ENCODE peak calls at places on chromosomes 7 and 10, in nine cellular contexts. C is EL; P is ELF-1; W is RWPE1; I is brain microvascular endothelial cell; T is lung microvascular endothelial cell; S is GM12865; A is coronary artery; L is activated CD4-positive, CD25-positive, alpha-beta regulatory T cell. Y is an unnamed sample.

GRCh38 chr10:3776796-3777571 is 8.0 kb downstream of the KLF6 start:
- DNase-seq in A (peak), C (peak), W (peak), L (peak), S (no peak), T (peak), P (peak), I (peak), Y (peak)

GRCh38 chr10:3085785-3086567 is 18.6 kb downstream of the PFKP start:
- DNase-seq in A (no peak), P (no peak), L (no peak), C (no peak), I (no peak), S (no peak), T (peak), W (no peak), Y (no peak)

GRCh38 chr7:122310119-122311021 is 5.8 kb upstream of the FEZF1 start:
- DNase-seq in W (no peak), T (peak), S (peak), L (no peak), P (peak), C (no peak), I (no peak), A (no peak), Y (peak)

GRCh38 chr7:82443044-82443800 is at the start of gene CACNA2D1:
- DNase-seq in P (peak), T (peak), C (peak), L (no peak), S (peak), I (no peak), A (no peak), W (peak), Y (peak)

GRCh38 chr10:130341325-130341724 is 205.1 kb downstream of the GLRX3 start:
- DNase-seq in A (no peak), W (no peak), L (no peak), S (no peak), P (peak), I (no peak), C (no peak), T (no peak), Y (peak)

GRCh38 chr7:70092314-70093303 is 494.3 kb downstream of the AUTS2 start:
- DNase-seq in W (no peak), L (no peak), C (no peak), I (no peak), T (no peak), P (no peak), S (no peak), A (no peak), Y (no peak)

GRCh38 chr10:131207584-131208532 is 103.7 kb downstream of the TCERG1L start:
- DNase-seq in I (no peak), A (peak), T (no peak), C (no peak), S (no peak), W (no peak), P (no peak), L (no peak), Y (peak)

GRCh38 chr7:26784118-26784517 is 80.3 kb downstream of the SKAP2 start:
- DNase-seq in P (peak), W (no peak), A (no peak), T (no peak), C (no peak), L (no peak), S (no peak), I (no peak), Y (no peak)

GRCh38 chr10:77409697-77410471 is 227.7 kb downstream of the KCNMA1 start:
- DNase-seq in A (no peak), I (no peak), C (no peak), T (no peak), L (no peak), W (no peak), P (no peak), S (no peak), Y (no peak)

GRCh38 chr7:138324905-138325304 is 135.2 kb upstream of the TRIM24 start:
- DNase-seq in C (no peak), S (no peak), W (no peak), T (no peak), A (no peak), L (no peak), P (no peak), I (no peak), Y (no peak)

GRCh38 chr10:78170026-78170475 is 136.4 kb downstream of the RPS24 start:
- DNase-seq in A (no peak), S (no peak), T (no peak), C (peak), P (no peak), I (no peak), L (no peak), W (no peak), Y (no peak)

GRCh38 chr7:124390301-124390700 is 357.4 kb upstream of the TMEM229A start:
- DNase-seq in S (no peak), L (no peak), A (no peak), I (no peak), P (no peak), T (no peak), C (no peak), W (no peak), Y (no peak)

GRCh38 chr10:118925404-118925803 is 104.1 kb upstream of the NANOS1 start:
- DNase-seq in C (no peak), T (no peak), I (no peak), P (no peak), S (no peak), A (no peak), W (no peak), L (no peak), Y (no peak)

GRCh38 chr7:48148311-48148710 is 22.9 kb upstream of the ABCA13 start:
- DNase-seq in L (no peak), P (no peak), I (no peak), A (no peak), S (no peak), C (no peak), W (no peak), T (no peak), Y (no peak)

GRCh38 chr10:76546411-76546810 is 1091.2 kb downstream of the KCNMA1 start:
- DNase-seq in I (no peak), L (no peak), W (no peak), C (no peak), P (no peak), A (no peak), S (no peak), T (no peak), Y (no peak)

GRCh38 chr7:69256634-69257081 is 341.6 kb upstream of the AUTS2 start:
- DNase-seq in I (no peak), L (no peak), S (no peak), A (peak), C (no peak), T (no peak), W (no peak), P (no peak), Y (no peak)

GRCh38 chr10:74891048-74891447 is 64.6 kb downstream of the KAT6B start:
- DNase-seq in T (no peak), S (no peak), I (no peak), C (no peak), W (no peak), L (no peak), A (no peak), P (no peak), Y (no peak)

GRCh38 chr7:22082553-22082885 is 136.8 kb upstream of the CDCA7L start:
- DNase-seq in A (no peak), L (no peak), S (no peak), P (no peak), C (no peak), T (no peak), W (no peak), I (peak), Y (no peak)

GRCh38 chr7:100080895-100081534 is 508 bp downstream of the ZNF3 start:
- DNase-seq in C (no peak), P (peak), S (no peak), A (no peak), W (no peak), L (no peak), T (peak), I (no peak), Y (peak)

GRCh38 chr10:71084061-71084817 is 128.1 kb upstream of the UNC5B start:
- DNase-seq in W (no peak), L (no peak), C (no peak), T (no peak), I (no peak), S (no peak), A (peak), P (peak), Y (peak)

GRCh38 chr10:118873080-118873737 is 118.4 kb upstream of the CACUL1 start:
- DNase-seq in L (no peak), W (peak), I (peak), S (no peak), P (no peak), T (no peak), A (no peak), C (peak), Y (no peak)

GRCh38 chr7:116421298-116421697 is 78.2 kb upstream of the CAV2 start:
- DNase-seq in S (no peak), W (no peak), T (no peak), L (no peak), A (no peak), C (no peak), I (no peak), P (no peak), Y (no peak)

GRCh38 chr7:70384891-70385290 is 747.1 kb upstream of the GALNT17 start:
- DNase-seq in I (peak), P (no peak), A (no peak), L (no peak), C (no peak), S (no peak), T (no peak), W (peak), Y (no peak)

GRCh38 chr10:103197177-103197576 is 4.1 kb upstream of the NT5C2 start:
- DNase-seq in C (peak), A (no peak), P (no peak), T (peak), W (peak), S (no peak), L (no peak), I (peak), Y (no peak)

GRCh38 chr7:91291902-91292301 is 27.7 kb downstream of the FZD1 start:
- DNase-seq in L (no peak), P (no peak), C (no peak), S (no peak), A (no peak), T (no peak), W (no peak), I (no peak), Y (no peak)

GRCh38 chr10:1737222-1738061 is at the start of gene ADARB2:
- DNase-seq in W (peak), L (no peak), I (peak), A (no peak), C (no peak), P (peak), T (peak), S (peak), Y (peak)

GRCh38 chr7:71633571-71634008 is 501.6 kb downstream of the GALNT17 start:
- DNase-seq in T (no peak), I (peak), A (peak), P (peak), W (peak), S (peak), C (no peak), L (no peak), Y (peak)

GRCh38 chr7:100612730-100613446 is 548 bp downstream of the MOSPD3 start:
- DNase-seq in A (no peak), T (peak), P (peak), I (no peak), S (no peak), W (no peak), L (no peak), C (no peak), Y (peak)

GRCh38 chr10:103742779-103743178 is 112.6 kb downstream of the SH3PXD2A start:
- DNase-seq in S (no peak), P (no peak), C (no peak), T (no peak), W (no peak), I (no peak), A (no peak), L (no peak), Y (no peak)

GRCh38 chr10:16231734-16232133 is 205.1 kb upstream of the PTER start:
- DNase-seq in A (no peak), I (no peak), L (no peak), T (no peak), S (no peak), P (no peak), W (no peak), C (no peak), Y (no peak)

GRCh38 chr10:133509700-133510099 is 17.5 kb upstream of the CYP2E1 start:
- DNase-seq in T (no peak), A (no peak), I (no peak), L (no peak), S (no peak), W (no peak), P (no peak), C (no peak), Y (no peak)

GRCh38 chr10:75111906-75112703 is 649 bp downstream of the SAMD8 start:
- DNase-seq in S (peak), L (no peak), W (peak), C (peak), T (peak), P (peak), A (peak), I (peak), Y (peak)

GRCh38 chr10:100569687-100570517 is 34.2 kb downstream of the HIF1AN start:
- DNase-seq in I (no peak), A (no peak), S (no peak), C (no peak), L (no peak), W (no peak), T (no peak), P (peak), Y (peak)

GRCh38 chr10:72784551-72785421 is 92.8 kb downstream of the MCU start:
- DNase-seq in S (no peak), C (peak), P (peak), I (peak), A (no peak), T (peak), W (peak), L (no peak), Y (peak)